ENCODE peak calls at places on chromosomes 4 and X, in eight cellular contexts. J, Y, Q, U, Z, L, N and S are unnamed samples.

GRCh38 chr4:114378306-114378903 is 220.2 kb upstream of the UGT8 start:
- DNase-seq in J (no peak), Y (no peak), Q (no peak), U (no peak), Z (no peak), L (peak; percentile 58), N (no peak), S (no peak)

GRCh38 chrX:23332101-23332887 is 2.4 kb upstream of the PTCHD1 start:
- DNase-seq in J (no peak), Y (no peak), Q (peak; percentile 8), U (no peak), Z (no peak), L (no peak), N (no peak), S (no peak)

GRCh38 chr4:38344929-38345328 is 319.1 kb upstream of the KLF3 start:
- DNase-seq in J (no peak), Y (no peak), Q (no peak), U (no peak), Z (no peak), L (no peak), N (no peak), S (no peak)

GRCh38 chr4:54676062-54676461 is 18.3 kb downstream of the KIT start:
- DNase-seq in J (no peak), Y (no peak), Q (no peak), U (no peak), Z (no peak), L (no peak), N (no peak), S (no peak)

GRCh38 chr4:40699648-40700047 is 50.1 kb upstream of the NSUN7 start:
- DNase-seq in J (peak; percentile 23), Y (no peak), Q (no peak), U (no peak), Z (no peak), L (peak; percentile 86), N (no peak), S (no peak)

GRCh38 chr4:85149656-85150055 is 183.2 kb upstream of the WDFY3 start:
- DNase-seq in J (no peak), Y (no peak), Q (no peak), U (no peak), Z (no peak), L (peak; percentile 64), N (no peak), S (no peak)

GRCh38 chr4:57191523-57192034 is 81.4 kb upstream of the IGFBP7 start:
- DNase-seq in J (no peak), Y (no peak), Q (peak; percentile 21), U (peak; percentile 37), Z (no peak), L (peak; percentile 29), N (peak; percentile 23), S (no peak)

GRCh38 chr4:147034372-147034771 is 88.7 kb upstream of the TTC29 start:
- DNase-seq in J (no peak), Y (no peak), Q (no peak), U (no peak), Z (no peak), L (peak; percentile 48), N (no peak), S (no peak)

GRCh38 chr4:85808864-85809263 is 333.9 kb downstream of the ARHGAP24 start:
- DNase-seq in J (no peak), Y (no peak), Q (no peak), U (no peak), Z (no peak), L (no peak), N (no peak), S (no peak)

GRCh38 chr4:6851962-6852361 is 57.7 kb upstream of the TBC1D14 start:
- DNase-seq in J (no peak), Y (no peak), Q (no peak), U (no peak), Z (no peak), L (no peak), N (no peak), S (no peak)

GRCh38 chr4:6221851-6222760 is 21.8 kb upstream of the JAKMIP1 start:
- DNase-seq in J (no peak), Y (peak; percentile 50), Q (peak; percentile 78), U (peak; percentile 35), Z (no peak), L (peak; percentile 9), N (peak; percentile 40), S (no peak)

GRCh38 chr4:1693131-1693896 is 9.2 kb upstream of the FAM53A start:
- DNase-seq in J (no peak), Y (peak; percentile 80), Q (peak; percentile 81), U (peak; percentile 62), Z (peak; percentile 70), L (peak; percentile 76), N (peak; percentile 79), S (peak; percentile 83)

GRCh38 chr4:168993724-168994510 is 16.1 kb downstream of the CBR4 start:
- DNase-seq in J (no peak), Y (no peak), Q (peak; percentile 13), U (no peak), Z (no peak), L (peak; percentile 18), N (no peak), S (no peak)

GRCh38 chrX:109632906-109633504 is 8.0 kb upstream of the KCNE5 start:
- DNase-seq in J (no peak), Y (no peak), Q (peak; percentile 58), U (no peak), Z (no peak), L (no peak), N (no peak), S (no peak)

GRCh38 chr4:6972911-6973310 is 63.3 kb downstream of the TBC1D14 start:
- DNase-seq in J (no peak), Y (no peak), Q (no peak), U (no peak), Z (no peak), L (no peak), N (no peak), S (no peak)

GRCh38 chrX:11427082-11428033 is 134.1 kb downstream of the AMELX start:
- DNase-seq in J (no peak), Y (peak; percentile 43), Q (peak; percentile 44), U (peak; percentile 37), Z (no peak), L (no peak), N (peak; percentile 51), S (no peak)

GRCh38 chr4:24433515-24434192 is 150.7 kb downstream of the DHX15 start:
- DNase-seq in J (no peak), Y (no peak), Q (peak; percentile 94), U (no peak), Z (no peak), L (no peak), N (no peak), S (no peak)